ENCODE peak calls at places on chromosomes 16 and 17, in five cellular contexts. One of them, this sample, is unnamed. For H3K4me1, the result is how much of the 10 kb centered on the place peaks cover.

GRCh38 chr17:10087333-10087732 is 111.1 kb downstream of the GAS7 start:
- DNase-seq in lung: no peak
- DNase-seq in colonic mucosa: no peak
- DNase-seq in neuronal stem cell: no peak
- DNase-seq in tibial artery: no peak
- DNase-seq in this sample: no peak

GRCh38 chr17:81388612-81389367 is 6.5 kb upstream of the BAHCC1 start:
- DNase-seq in neuronal stem cell: no peak
- DNase-seq in lung: no peak
- DNase-seq in tibial artery: no peak
- DNase-seq in colonic mucosa: no peak
- DNase-seq in this sample: no peak

GRCh38 chr17:35871415-35871814 is 2.7 kb upstream of the HEATR9 start:
- DNase-seq in tibial artery: no peak
- DNase-seq in colonic mucosa: no peak
- DNase-seq in neuronal stem cell: no peak
- DNase-seq in lung: no peak
- DNase-seq in this sample: no peak

GRCh38 chr17:14464741-14465140 is 163.9 kb downstream of the HS3ST3B1 start:
- DNase-seq in tibial artery: no peak
- DNase-seq in lung: no peak
- DNase-seq in neuronal stem cell: no peak
- DNase-seq in colonic mucosa: no peak
- DNase-seq in this sample: no peak

GRCh38 chr17:48547839-48548686 is 3.2 kb upstream of the HOXB2 start:
- DNase-seq in tibial artery: no peak
- DNase-seq in colonic mucosa: no peak
- DNase-seq in lung: no peak
- DNase-seq in neuronal stem cell: no peak
- DNase-seq in this sample: peak

GRCh38 chr17:10699861-10700260 is 2.5 kb downstream of the ADPRM start:
- DNase-seq in lung: no peak
- DNase-seq in neuronal stem cell: no peak
- DNase-seq in colonic mucosa: no peak
- DNase-seq in tibial artery: no peak
- DNase-seq in this sample: no peak

GRCh38 chr16:57091200-57091989 is 988 bp upstream of the CPNE2 start:
- DNase-seq in lung: peak
- DNase-seq in colonic mucosa: peak
- DNase-seq in tibial artery: peak
- DNase-seq in neuronal stem cell: no peak
- DNase-seq in this sample: peak

GRCh38 chr17:72373910-72374741 is 253.3 kb downstream of the SOX9 start:
- DNase-seq in colonic mucosa: no peak
- DNase-seq in tibial artery: no peak
- DNase-seq in lung: no peak
- DNase-seq in neuronal stem cell: no peak
- DNase-seq in this sample: no peak

GRCh38 chr16:3597226-3597625 is 14.2 kb downstream of the SLX4 start:
- DNase-seq in colonic mucosa: no peak
- DNase-seq in lung: no peak
- DNase-seq in neuronal stem cell: no peak
- DNase-seq in tibial artery: no peak
- DNase-seq in this sample: no peak

GRCh38 chr17:53822764-53823163 is at the start of gene KIF2B:
- DNase-seq in neuronal stem cell: no peak
- DNase-seq in colonic mucosa: no peak
- DNase-seq in lung: no peak
- DNase-seq in tibial artery: no peak
- DNase-seq in this sample: no peak

GRCh38 chr17:16371742-16372141 is 9.1 kb upstream of the UBB start:
- DNase-seq in lung: no peak
- DNase-seq in colonic mucosa: no peak
- DNase-seq in neuronal stem cell: no peak
- DNase-seq in tibial artery: no peak
- DNase-seq in this sample: no peak

GRCh38 chr17:49746791-49747490 is 17.0 kb downstream of the FAM117A start:
- DNase-seq in neuronal stem cell: no peak
- DNase-seq in tibial artery: no peak
- DNase-seq in colonic mucosa: no peak
- DNase-seq in lung: no peak
- DNase-seq in this sample: no peak

DNA sequence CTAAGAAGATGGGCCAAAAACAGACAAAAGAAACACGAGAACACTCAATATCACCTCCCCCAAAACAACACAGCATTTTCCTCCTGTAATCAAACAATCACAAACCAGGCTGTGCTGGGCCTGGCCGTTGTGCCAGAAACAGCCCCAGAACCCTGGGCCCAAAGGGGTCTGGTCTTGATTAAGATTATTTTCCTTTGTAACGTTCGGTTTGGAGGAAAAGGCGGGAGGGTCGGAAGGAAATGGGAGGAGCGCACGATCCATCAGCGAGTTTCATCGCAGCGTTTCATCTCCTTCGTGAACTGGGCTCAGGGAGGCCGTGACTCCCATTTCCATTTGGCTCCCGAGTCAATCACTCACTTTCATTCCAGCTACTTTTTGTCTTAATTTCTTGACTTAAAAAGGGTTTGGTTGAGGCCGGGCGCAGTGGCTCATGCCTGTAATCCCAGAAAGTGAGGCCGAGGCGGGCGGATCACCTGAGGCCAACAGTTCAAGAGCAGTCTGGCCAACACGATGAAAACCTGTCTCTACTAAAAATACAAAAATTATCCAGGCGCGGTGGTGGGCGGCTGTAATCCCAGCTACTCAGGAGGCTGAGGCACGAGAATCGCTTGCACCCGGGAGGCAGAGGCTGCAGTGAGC is 61.4 kb downstream of the NXN start:
- DNase-seq in tibial artery: no peak
- DNase-seq in neuronal stem cell: no peak
- DNase-seq in lung: no peak
- DNase-seq in colonic mucosa: no peak
- DNase-seq in this sample: no peak
- H3K4me1 ChIP-seq in tibial artery: under half
- H3K4me1 ChIP-seq in neuronal stem cell: under half
- H3K4me1 ChIP-seq in lung: under half
- H3K4me1 ChIP-seq in colonic mucosa: under half
- H3K4me1 ChIP-seq in this sample: under half

GRCh38 chr17:74211929-74212261 is 1.5 kb upstream of the TTYH2 start:
- DNase-seq in tibial artery: no peak
- DNase-seq in neuronal stem cell: no peak
- DNase-seq in colonic mucosa: no peak
- DNase-seq in lung: no peak
- DNase-seq in this sample: no peak
- H3K4me1 ChIP-seq in tibial artery: half or more
- H3K4me1 ChIP-seq in neuronal stem cell: under half
- H3K4me1 ChIP-seq in colonic mucosa: under half
- H3K4me1 ChIP-seq in lung: under half
- H3K4me1 ChIP-seq in this sample: under half

GRCh38 chr16:78931267-78932060 is 669.1 kb downstream of the MAF start:
- DNase-seq in neuronal stem cell: no peak
- DNase-seq in colonic mucosa: no peak
- DNase-seq in tibial artery: no peak
- DNase-seq in lung: no peak
- DNase-seq in this sample: no peak
- H3K4me1 ChIP-seq in neuronal stem cell: under half
- H3K4me1 ChIP-seq in colonic mucosa: under half
- H3K4me1 ChIP-seq in tibial artery: under half
- H3K4me1 ChIP-seq in lung: under half
- H3K4me1 ChIP-seq in this sample: under half

GRCh38 chr16:27318399-27319256 is 4.9 kb downstream of the IL4R start:
- DNase-seq in neuronal stem cell: no peak
- DNase-seq in tibial artery: peak
- DNase-seq in lung: peak
- DNase-seq in colonic mucosa: peak
- DNase-seq in this sample: no peak

GRCh38 chr16:27321013-27321960 is 7.5 kb downstream of the IL4R start:
- DNase-seq in tibial artery: peak
- DNase-seq in colonic mucosa: no peak
- DNase-seq in lung: no peak
- DNase-seq in neuronal stem cell: no peak
- DNase-seq in this sample: no peak

GRCh38 chr16:27317738-27318398 is 4.1 kb downstream of the IL4R start:
- DNase-seq in lung: no peak
- DNase-seq in colonic mucosa: no peak
- DNase-seq in neuronal stem cell: no peak
- DNase-seq in tibial artery: peak
- DNase-seq in this sample: no peak

GRCh38 chr16:27320261-27321012 is 6.7 kb downstream of the IL4R start:
- DNase-seq in colonic mucosa: no peak
- DNase-seq in tibial artery: peak
- DNase-seq in neuronal stem cell: no peak
- DNase-seq in lung: no peak
- DNase-seq in this sample: no peak

DNA sequence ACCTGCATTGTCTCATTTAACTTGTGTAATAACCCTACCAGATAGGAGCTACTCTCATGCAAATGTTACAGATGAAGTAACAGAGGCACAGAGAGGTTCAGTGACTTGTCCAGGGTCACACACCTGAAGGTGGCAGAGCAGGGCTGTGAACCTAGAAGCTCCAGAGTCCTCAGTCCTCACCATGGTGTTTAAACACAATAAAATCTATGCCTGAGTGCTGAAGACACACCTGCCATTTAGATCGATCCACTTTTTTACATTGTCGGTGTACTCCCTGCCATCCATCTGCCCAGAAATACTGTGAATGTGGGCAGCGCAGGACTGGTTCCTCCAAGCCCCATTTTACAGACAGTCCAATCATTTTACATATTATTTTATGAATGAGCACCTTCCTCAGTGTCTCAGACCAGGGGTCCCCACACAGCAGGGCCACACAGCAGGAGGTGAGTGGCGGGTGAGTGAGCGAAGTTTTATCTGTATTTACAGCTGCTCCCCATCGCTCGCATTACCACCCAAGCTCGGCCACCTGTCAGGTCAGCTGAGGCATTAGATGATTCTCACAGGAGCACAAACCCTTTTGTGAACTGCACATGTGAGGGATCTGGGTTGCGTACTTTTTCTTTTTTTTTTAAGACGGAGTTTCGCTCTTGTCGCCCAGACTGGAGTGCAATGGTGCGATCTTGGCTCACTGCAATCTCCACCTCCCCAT is 5.6 kb downstream of the IL4R start:
- DNase-seq in neuronal stem cell: no peak
- DNase-seq in lung: no peak
- DNase-seq in tibial artery: peak
- DNase-seq in colonic mucosa: peak
- DNase-seq in this sample: no peak
- H3K4me1 ChIP-seq in neuronal stem cell: under half
- H3K4me1 ChIP-seq in lung: under half
- H3K4me1 ChIP-seq in tibial artery: half or more
- H3K4me1 ChIP-seq in colonic mucosa: under half
- H3K4me1 ChIP-seq in this sample: under half

GRCh38 chr16:69903851-69904250 is 47.3 kb upstream of the CLEC18A start:
- DNase-seq in tibial artery: no peak
- DNase-seq in colonic mucosa: no peak
- DNase-seq in lung: no peak
- DNase-seq in neuronal stem cell: no peak
- DNase-seq in this sample: no peak

GRCh38 chr16:69906838-69907301 is 44.3 kb upstream of the CLEC18A start:
- DNase-seq in tibial artery: no peak
- DNase-seq in colonic mucosa: no peak
- DNase-seq in neuronal stem cell: no peak
- DNase-seq in lung: no peak
- DNase-seq in this sample: no peak

GRCh38 chr16:69904495-69905170 is 46.5 kb upstream of the CLEC18A start:
- DNase-seq in tibial artery: no peak
- DNase-seq in neuronal stem cell: no peak
- DNase-seq in lung: no peak
- DNase-seq in colonic mucosa: peak
- DNase-seq in this sample: no peak

GRCh38 chr16:69909043-69909442 is 42.1 kb upstream of the CLEC18A start:
- DNase-seq in neuronal stem cell: no peak
- DNase-seq in colonic mucosa: no peak
- DNase-seq in tibial artery: no peak
- DNase-seq in lung: no peak
- DNase-seq in this sample: no peak

DNA sequence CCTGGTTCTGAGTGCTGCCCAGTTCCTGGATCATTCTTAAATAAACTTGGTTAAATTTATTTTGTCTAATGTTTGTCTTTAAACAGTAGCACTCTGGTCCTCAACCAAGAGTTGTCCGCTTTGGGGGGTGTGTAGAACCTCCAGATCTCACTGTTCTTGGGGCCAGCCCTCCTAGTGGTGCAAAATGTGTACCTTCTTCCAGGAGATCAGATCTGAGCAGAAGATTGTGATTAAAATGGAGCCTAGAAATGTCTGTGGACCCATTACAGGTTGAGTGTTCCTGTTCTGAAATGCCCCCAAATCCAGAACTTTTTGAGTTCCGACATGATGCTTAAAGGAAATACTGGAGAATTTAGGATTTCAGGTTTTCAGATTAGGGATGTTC is 46.0 kb upstream of the CLEC18A start:
- DNase-seq in neuronal stem cell: no peak
- DNase-seq in lung: no peak
- DNase-seq in colonic mucosa: no peak
- DNase-seq in tibial artery: no peak
- DNase-seq in this sample: no peak
- H3K4me1 ChIP-seq in neuronal stem cell: under half
- H3K4me1 ChIP-seq in lung: under half
- H3K4me1 ChIP-seq in colonic mucosa: under half
- H3K4me1 ChIP-seq in tibial artery: under half
- H3K4me1 ChIP-seq in this sample: under half

GRCh38 chr16:75459691-75460090 is 4.8 kb downstream of the TMEM170A start:
- DNase-seq in neuronal stem cell: no peak
- DNase-seq in tibial artery: no peak
- DNase-seq in colonic mucosa: no peak
- DNase-seq in lung: no peak
- DNase-seq in this sample: no peak

GRCh38 chr16:75458029-75458428 is 6.5 kb downstream of the TMEM170A start:
- DNase-seq in colonic mucosa: no peak
- DNase-seq in neuronal stem cell: no peak
- DNase-seq in tibial artery: no peak
- DNase-seq in lung: no peak
- DNase-seq in this sample: no peak

GRCh38 chr16:75456971-75457370 is 7.5 kb downstream of the TMEM170A start:
- DNase-seq in lung: no peak
- DNase-seq in colonic mucosa: no peak
- DNase-seq in neuronal stem cell: no peak
- DNase-seq in tibial artery: no peak
- DNase-seq in this sample: no peak

GRCh38 chr16:75457485-75458021 is 6.9 kb downstream of the TMEM170A start:
- DNase-seq in tibial artery: no peak
- DNase-seq in colonic mucosa: no peak
- DNase-seq in neuronal stem cell: no peak
- DNase-seq in lung: no peak
- DNase-seq in this sample: no peak

GRCh38 chr16:75458439-75458838 is 6.0 kb downstream of the TMEM170A start:
- DNase-seq in neuronal stem cell: no peak
- DNase-seq in tibial artery: no peak
- DNase-seq in lung: no peak
- DNase-seq in colonic mucosa: no peak
- DNase-seq in this sample: no peak
- H3K4me1 ChIP-seq in neuronal stem cell: under half
- H3K4me1 ChIP-seq in tibial artery: under half
- H3K4me1 ChIP-seq in lung: under half
- H3K4me1 ChIP-seq in colonic mucosa: under half
- H3K4me1 ChIP-seq in this sample: under half

GRCh38 chr17:78275355-78275754 is 43.9 kb downstream of the TMEM235 start:
- DNase-seq in neuronal stem cell: no peak
- DNase-seq in colonic mucosa: no peak
- DNase-seq in tibial artery: no peak
- DNase-seq in lung: no peak
- DNase-seq in this sample: no peak
- H3K4me1 ChIP-seq in neuronal stem cell: under half
- H3K4me1 ChIP-seq in colonic mucosa: under half
- H3K4me1 ChIP-seq in tibial artery: under half
- H3K4me1 ChIP-seq in lung: under half
- H3K4me1 ChIP-seq in this sample: under half

This sample was measured in HAP-1.